ENCODE peak calls at places on chromosome 11, in six cellular contexts. One of them, this sample, is unnamed.
A peak's percentile ranks its signal among the peaks of the same experiment; 100 is the strongest.

GRCh38 chr11:34243620-34244493 is 114.0 kb downstream of the ABTB2 start:
- DNase-seq in fibroblast of the conjunctiva: no peak
- DNase-seq in stimulated activated CD8-positive, alpha-beta memory T cell treated with anti-CD3 and anti-CD28 coated beads, Interleukin-7, amount 100 ng/mL, for 1 hour: no peak
- DNase-seq in AG08395: peak; percentile 64
- DNase-seq in 8988T: peak; percentile 78
- DNase-seq in adipocyte: peak; percentile 81
- DNase-seq in this sample: no peak

GRCh38 chr11:92880391-92880790 is 89.1 kb upstream of the MTNR1B start:
- DNase-seq in 8988T: no peak
- DNase-seq in fibroblast of the conjunctiva: no peak
- DNase-seq in adipocyte: peak; percentile 36
- DNase-seq in stimulated activated CD8-positive, alpha-beta memory T cell treated with anti-CD3 and anti-CD28 coated beads, Interleukin-7, amount 100 ng/mL, for 1 hour: no peak
- DNase-seq in AG08395: peak; percentile 32
- DNase-seq in this sample: no peak

GRCh38 chr11:8034604-8035224 is 46.3 kb upstream of the TUB start:
- DNase-seq in stimulated activated CD8-positive, alpha-beta memory T cell treated with anti-CD3 and anti-CD28 coated beads, Interleukin-7, amount 100 ng/mL, for 1 hour: no peak
- DNase-seq in fibroblast of the conjunctiva: no peak
- DNase-seq in 8988T: no peak
- DNase-seq in adipocyte: no peak
- DNase-seq in AG08395: no peak
- DNase-seq in this sample: no peak

GRCh38 chr11:57310630-57311086 is 14.1 kb downstream of the TNKS1BP1 start:
- DNase-seq in fibroblast of the conjunctiva: peak; percentile 60
- DNase-seq in AG08395: no peak
- DNase-seq in stimulated activated CD8-positive, alpha-beta memory T cell treated with anti-CD3 and anti-CD28 coated beads, Interleukin-7, amount 100 ng/mL, for 1 hour: no peak
- DNase-seq in 8988T: no peak
- DNase-seq in adipocyte: peak; percentile 70
- DNase-seq in this sample: no peak

GRCh38 chr11:12765428-12765827 is 91.2 kb downstream of the TEAD1 start:
- DNase-seq in stimulated activated CD8-positive, alpha-beta memory T cell treated with anti-CD3 and anti-CD28 coated beads, Interleukin-7, amount 100 ng/mL, for 1 hour: no peak
- DNase-seq in adipocyte: peak; percentile 59
- DNase-seq in fibroblast of the conjunctiva: peak; percentile 24
- DNase-seq in AG08395: peak; percentile 38
- DNase-seq in 8988T: no peak
- DNase-seq in this sample: no peak

GRCh38 chr11:20310137-20310536 is 53.4 kb upstream of the HTATIP2 start:
- DNase-seq in 8988T: no peak
- DNase-seq in stimulated activated CD8-positive, alpha-beta memory T cell treated with anti-CD3 and anti-CD28 coated beads, Interleukin-7, amount 100 ng/mL, for 1 hour: no peak
- DNase-seq in adipocyte: no peak
- DNase-seq in AG08395: no peak
- DNase-seq in fibroblast of the conjunctiva: no peak
- DNase-seq in this sample: no peak

GRCh38 chr11:44835326-44835725 is 108.6 kb downstream of the TSPAN18 start:
- DNase-seq in AG08395: no peak
- DNase-seq in adipocyte: no peak
- DNase-seq in stimulated activated CD8-positive, alpha-beta memory T cell treated with anti-CD3 and anti-CD28 coated beads, Interleukin-7, amount 100 ng/mL, for 1 hour: no peak
- DNase-seq in 8988T: no peak
- DNase-seq in fibroblast of the conjunctiva: no peak
- DNase-seq in this sample: no peak

GRCh38 chr11:30435488-30435887 is 112.6 kb downstream of the ARL14EP start:
- DNase-seq in fibroblast of the conjunctiva: no peak
- DNase-seq in stimulated activated CD8-positive, alpha-beta memory T cell treated with anti-CD3 and anti-CD28 coated beads, Interleukin-7, amount 100 ng/mL, for 1 hour: no peak
- DNase-seq in AG08395: peak; percentile 5
- DNase-seq in adipocyte: no peak
- DNase-seq in 8988T: no peak
- DNase-seq in this sample: no peak

GRCh38 chr11:57752954-57753353 is 1.3 kb upstream of the BTBD18 start:
- DNase-seq in AG08395: no peak
- DNase-seq in stimulated activated CD8-positive, alpha-beta memory T cell treated with anti-CD3 and anti-CD28 coated beads, Interleukin-7, amount 100 ng/mL, for 1 hour: no peak
- DNase-seq in fibroblast of the conjunctiva: no peak
- DNase-seq in adipocyte: no peak
- DNase-seq in 8988T: no peak
- DNase-seq in this sample: no peak

GRCh38 chr11:17350455-17351170 is 987 bp upstream of the NCR3LG1 start:
- DNase-seq in adipocyte: peak; percentile 9
- DNase-seq in 8988T: no peak
- DNase-seq in fibroblast of the conjunctiva: no peak
- DNase-seq in stimulated activated CD8-positive, alpha-beta memory T cell treated with anti-CD3 and anti-CD28 coated beads, Interleukin-7, amount 100 ng/mL, for 1 hour: no peak
- DNase-seq in AG08395: no peak
- DNase-seq in this sample: no peak

GRCh38 chr11:116199182-116199581 is 573.6 kb downstream of the BUD13 start:
- DNase-seq in stimulated activated CD8-positive, alpha-beta memory T cell treated with anti-CD3 and anti-CD28 coated beads, Interleukin-7, amount 100 ng/mL, for 1 hour: no peak
- DNase-seq in AG08395: no peak
- DNase-seq in 8988T: no peak
- DNase-seq in adipocyte: no peak
- DNase-seq in fibroblast of the conjunctiva: no peak
- DNase-seq in this sample: no peak

GRCh38 chr11:3058753-3059664 is 1.8 kb upstream of the CARS1 start:
- DNase-seq in AG08395: peak; percentile 76
- DNase-seq in stimulated activated CD8-positive, alpha-beta memory T cell treated with anti-CD3 and anti-CD28 coated beads, Interleukin-7, amount 100 ng/mL, for 1 hour: no peak
- DNase-seq in 8988T: no peak
- DNase-seq in fibroblast of the conjunctiva: peak; percentile 67
- DNase-seq in adipocyte: peak; percentile 87
- DNase-seq in this sample: peak; percentile 63

GRCh38 chr11:9656864-9657263 is 7.0 kb upstream of the SWAP70 start:
- DNase-seq in AG08395: no peak
- DNase-seq in adipocyte: no peak
- DNase-seq in fibroblast of the conjunctiva: no peak
- DNase-seq in stimulated activated CD8-positive, alpha-beta memory T cell treated with anti-CD3 and anti-CD28 coated beads, Interleukin-7, amount 100 ng/mL, for 1 hour: no peak
- DNase-seq in 8988T: no peak
- DNase-seq in this sample: no peak

GRCh38 chr11:12539570-12539969 is 134.7 kb upstream of the TEAD1 start:
- DNase-seq in fibroblast of the conjunctiva: peak; percentile 86
- DNase-seq in 8988T: no peak
- DNase-seq in adipocyte: peak; percentile 89
- DNase-seq in AG08395: peak; percentile 86
- DNase-seq in stimulated activated CD8-positive, alpha-beta memory T cell treated with anti-CD3 and anti-CD28 coated beads, Interleukin-7, amount 100 ng/mL, for 1 hour: no peak
- DNase-seq in this sample: peak; percentile 86

GRCh38 chr11:67055812-67056211 is 835 bp upstream of the RHOD start:
- DNase-seq in AG08395: peak; percentile 38
- DNase-seq in 8988T: no peak
- DNase-seq in fibroblast of the conjunctiva: no peak
- DNase-seq in adipocyte: no peak
- DNase-seq in stimulated activated CD8-positive, alpha-beta memory T cell treated with anti-CD3 and anti-CD28 coated beads, Interleukin-7, amount 100 ng/mL, for 1 hour: no peak
- DNase-seq in this sample: no peak

GRCh38 chr11:116263020-116263419 is 509.8 kb downstream of the BUD13 start:
- DNase-seq in AG08395: no peak
- DNase-seq in adipocyte: no peak
- DNase-seq in fibroblast of the conjunctiva: no peak
- DNase-seq in stimulated activated CD8-positive, alpha-beta memory T cell treated with anti-CD3 and anti-CD28 coated beads, Interleukin-7, amount 100 ng/mL, for 1 hour: no peak
- DNase-seq in 8988T: no peak
- DNase-seq in this sample: no peak

GRCh38 chr11:67056267-67056639 is 394 bp upstream of the RHOD start:
- DNase-seq in fibroblast of the conjunctiva: no peak
- DNase-seq in adipocyte: no peak
- DNase-seq in 8988T: no peak
- DNase-seq in stimulated activated CD8-positive, alpha-beta memory T cell treated with anti-CD3 and anti-CD28 coated beads, Interleukin-7, amount 100 ng/mL, for 1 hour: no peak
- DNase-seq in AG08395: no peak
- DNase-seq in this sample: no peak

GRCh38 chr11:67437082-67437821 is at the start of gene PTPRCAP:
- DNase-seq in 8988T: no peak
- DNase-seq in fibroblast of the conjunctiva: no peak
- DNase-seq in adipocyte: no peak
- DNase-seq in AG08395: no peak
- DNase-seq in stimulated activated CD8-positive, alpha-beta memory T cell treated with anti-CD3 and anti-CD28 coated beads, Interleukin-7, amount 100 ng/mL, for 1 hour: peak; percentile 64
- DNase-seq in this sample: no peak

GRCh38 chr11:47507016-47507631 is 45.8 kb downstream of the CELF1 start:
- DNase-seq in 8988T: no peak
- DNase-seq in stimulated activated CD8-positive, alpha-beta memory T cell treated with anti-CD3 and anti-CD28 coated beads, Interleukin-7, amount 100 ng/mL, for 1 hour: no peak
- DNase-seq in AG08395: peak; percentile 12
- DNase-seq in fibroblast of the conjunctiva: no peak
- DNase-seq in adipocyte: peak; percentile 43
- DNase-seq in this sample: no peak

GRCh38 chr11:134500621-134501020 is 88.6 kb upstream of the B3GAT1 start:
- DNase-seq in stimulated activated CD8-positive, alpha-beta memory T cell treated with anti-CD3 and anti-CD28 coated beads, Interleukin-7, amount 100 ng/mL, for 1 hour: no peak
- DNase-seq in 8988T: no peak
- DNase-seq in AG08395: no peak
- DNase-seq in fibroblast of the conjunctiva: no peak
- DNase-seq in adipocyte: no peak
- DNase-seq in this sample: no peak

GRCh38 chr11:65588199-65589054 is 7.2 kb downstream of the KCNK7 start:
- DNase-seq in stimulated activated CD8-positive, alpha-beta memory T cell treated with anti-CD3 and anti-CD28 coated beads, Interleukin-7, amount 100 ng/mL, for 1 hour: no peak
- DNase-seq in adipocyte: peak; percentile 46
- DNase-seq in 8988T: peak; percentile 100
- DNase-seq in fibroblast of the conjunctiva: no peak
- DNase-seq in AG08395: peak; percentile 38
- DNase-seq in this sample: no peak

GRCh38 chr11:118740892-118741291 is 50.1 kb downstream of the DDX6 start:
- DNase-seq in 8988T: no peak
- DNase-seq in AG08395: no peak
- DNase-seq in stimulated activated CD8-positive, alpha-beta memory T cell treated with anti-CD3 and anti-CD28 coated beads, Interleukin-7, amount 100 ng/mL, for 1 hour: no peak
- DNase-seq in adipocyte: no peak
- DNase-seq in fibroblast of the conjunctiva: no peak
- DNase-seq in this sample: no peak

GRCh38 chr11:65640483-65641207 is 2.7 kb downstream of the SIPA1 start:
- DNase-seq in adipocyte: no peak
- DNase-seq in AG08395: no peak
- DNase-seq in stimulated activated CD8-positive, alpha-beta memory T cell treated with anti-CD3 and anti-CD28 coated beads, Interleukin-7, amount 100 ng/mL, for 1 hour: no peak
- DNase-seq in 8988T: no peak
- DNase-seq in fibroblast of the conjunctiva: no peak
- DNase-seq in this sample: no peak

GRCh38 chr11:36619502-36619901 is 21.5 kb upstream of the RAG2 start:
- DNase-seq in adipocyte: peak; percentile 12
- DNase-seq in fibroblast of the conjunctiva: no peak
- DNase-seq in stimulated activated CD8-positive, alpha-beta memory T cell treated with anti-CD3 and anti-CD28 coated beads, Interleukin-7, amount 100 ng/mL, for 1 hour: no peak
- DNase-seq in 8988T: no peak
- DNase-seq in AG08395: no peak
- DNase-seq in this sample: no peak

GRCh38 chr11:2531277-2531986 is 86.6 kb downstream of the KCNQ1 start:
- DNase-seq in AG08395: peak; percentile 76
- DNase-seq in stimulated activated CD8-positive, alpha-beta memory T cell treated with anti-CD3 and anti-CD28 coated beads, Interleukin-7, amount 100 ng/mL, for 1 hour: peak; percentile 35
- DNase-seq in adipocyte: peak; percentile 81
- DNase-seq in fibroblast of the conjunctiva: peak; percentile 24
- DNase-seq in 8988T: peak; percentile 88
- DNase-seq in this sample: peak; percentile 14

GRCh38 chr11:80855975-80856524 is 1415.2 kb upstream of the TENM4 start:
- DNase-seq in stimulated activated CD8-positive, alpha-beta memory T cell treated with anti-CD3 and anti-CD28 coated beads, Interleukin-7, amount 100 ng/mL, for 1 hour: no peak
- DNase-seq in 8988T: no peak
- DNase-seq in adipocyte: no peak
- DNase-seq in fibroblast of the conjunctiva: no peak
- DNase-seq in AG08395: peak; percentile 3
- DNase-seq in this sample: no peak